ENCODE peak calls at places on chromosomes 2 and 18, in five cellular contexts. One of them, this sample, is unnamed.

GRCh38 chr2:158578703-158579330 is 122.1 kb downstream of the PKP4 start:
- ATAC-seq in PC-3: no peak
- ATAC-seq in HepG2: no peak
- ATAC-seq in A549: no peak
- ATAC-seq in mucosa of descending colon: no peak
- ATAC-seq in this sample: no peak

GRCh38 chr18:24659837-24660720 is 199.6 kb downstream of the HRH4 start:
- ATAC-seq in PC-3: peak; percentile 29
- ATAC-seq in A549: no peak
- ATAC-seq in mucosa of descending colon: peak; percentile 79
- ATAC-seq in HepG2: no peak
- ATAC-seq in this sample: peak; percentile 70

GRCh38 chr2:98693477-98693876 is 37.5 kb downstream of the MGAT4A start:
- ATAC-seq in mucosa of descending colon: no peak
- ATAC-seq in PC-3: no peak
- ATAC-seq in A549: no peak
- ATAC-seq in HepG2: no peak
- ATAC-seq in this sample: peak; percentile 45

GRCh38 chr2:223481486-223481885 is 120.7 kb downstream of the SCG2 start:
- ATAC-seq in A549: no peak
- ATAC-seq in HepG2: no peak
- ATAC-seq in PC-3: no peak
- ATAC-seq in mucosa of descending colon: no peak
- ATAC-seq in this sample: no peak

GRCh38 chr2:20584045-20584636 is 66.8 kb downstream of the HS1BP3 start:
- ATAC-seq in PC-3: peak; percentile 79
- ATAC-seq in A549: peak; percentile 70
- ATAC-seq in mucosa of descending colon: no peak
- ATAC-seq in HepG2: peak; percentile 58
- ATAC-seq in this sample: no peak

GRCh38 chr2:29920631-29921559 is 491 bp downstream of the ALK start:
- ATAC-seq in HepG2: peak; percentile 28
- ATAC-seq in A549: peak; percentile 62
- ATAC-seq in mucosa of descending colon: no peak
- ATAC-seq in PC-3: peak; percentile 44
- ATAC-seq in this sample: peak; percentile 20

GRCh38 chr2:143878131-143878530 is 641.8 kb downstream of the ZEB2 start:
- ATAC-seq in A549: no peak
- ATAC-seq in mucosa of descending colon: no peak
- ATAC-seq in HepG2: no peak
- ATAC-seq in PC-3: no peak
- ATAC-seq in this sample: no peak

GRCh38 chr2:201132518-201132917 is 16.6 kb downstream of the CFLAR start:
- ATAC-seq in HepG2: no peak
- ATAC-seq in mucosa of descending colon: no peak
- ATAC-seq in PC-3: no peak
- ATAC-seq in A549: no peak
- ATAC-seq in this sample: peak; percentile 11

GRCh38 chr2:55231546-55232083 is 478 bp downstream of the CLHC1 start:
- ATAC-seq in HepG2: peak; percentile 56
- ATAC-seq in PC-3: peak; percentile 27
- ATAC-seq in mucosa of descending colon: peak; percentile 26
- ATAC-seq in A549: peak; percentile 73
- ATAC-seq in this sample: peak; percentile 35

GRCh38 chr2:19609266-19609665 is 250.8 kb upstream of the OSR1 start:
- ATAC-seq in PC-3: no peak
- ATAC-seq in A549: no peak
- ATAC-seq in HepG2: peak; percentile 43
- ATAC-seq in mucosa of descending colon: no peak
- ATAC-seq in this sample: no peak

GRCh38 chr2:27096748-27097297 is 10.3 kb downstream of the KHK start:
- ATAC-seq in A549: no peak
- ATAC-seq in PC-3: no peak
- ATAC-seq in mucosa of descending colon: no peak
- ATAC-seq in HepG2: no peak
- ATAC-seq in this sample: no peak

GRCh38 chr2:136310797-136311558 is 193.0 kb upstream of the CXCR4 start:
- ATAC-seq in HepG2: no peak
- ATAC-seq in A549: no peak
- ATAC-seq in mucosa of descending colon: no peak
- ATAC-seq in PC-3: no peak
- ATAC-seq in this sample: peak; percentile 73

GRCh38 chr2:72148975-72149555 is 1.4 kb upstream of the CYP26B1 start:
- ATAC-seq in PC-3: peak; percentile 9
- ATAC-seq in mucosa of descending colon: peak; percentile 46
- ATAC-seq in A549: peak; percentile 7
- ATAC-seq in HepG2: peak; percentile 5
- ATAC-seq in this sample: peak; percentile 20

GRCh38 chr2:156673271-156673615 is 237.1 kb downstream of the GPD2 start:
- ATAC-seq in A549: no peak
- ATAC-seq in HepG2: no peak
- ATAC-seq in PC-3: peak; percentile 29
- ATAC-seq in mucosa of descending colon: peak; percentile 78
- ATAC-seq in this sample: no peak

GRCh38 chr2:72931280-72931910 is 14.1 kb downstream of the EMX1 start:
- ATAC-seq in PC-3: peak; percentile 79
- ATAC-seq in HepG2: no peak
- ATAC-seq in mucosa of descending colon: no peak
- ATAC-seq in A549: no peak
- ATAC-seq in this sample: peak; percentile 84

GRCh38 chr2:496729-497128 is 180.5 kb downstream of the TMEM18 start:
- ATAC-seq in mucosa of descending colon: no peak
- ATAC-seq in PC-3: no peak
- ATAC-seq in A549: no peak
- ATAC-seq in HepG2: no peak
- ATAC-seq in this sample: no peak